ENCODE peak calls at places on chromosomes 16 and 17, in ten cellular contexts. U is RWPE1; X is omental fat pad; N is AG04450; K is dorsolateral prefrontal cortex; E is colonic mucosa; F is CD4-positive, alpha-beta T cell; D is stomach; L is NB4; J is foreskin fibroblast. Z is an unnamed sample.

GRCh38 chr17:64632606-64633005 is 29.5 kb downstream of the SMURF2 start:
- DNase-seq in U (no peak), X (no peak), N (no peak), K (no peak), E (no peak), F (no peak), D (no peak), L (no peak), J (peak), Z (no peak)

GRCh38 chr17:77862890-77863813 is 95.4 kb upstream of the TNRC6C start:
- DNase-seq in U (no peak), X (no peak), N (no peak), K (no peak), E (no peak), F (no peak), D (no peak), L (no peak), J (peak), Z (no peak)

GRCh38 chr16:1794221-1794871 is 841 bp upstream of the IGFALS start:
- DNase-seq in U (no peak), X (no peak), N (no peak), K (no peak), E (peak), F (no peak), D (peak), L (no peak), J (no peak), Z (no peak)

GRCh38 chr17:60157487-60158040 is 7.8 kb downstream of the CA4 start:
- DNase-seq in U (no peak), X (no peak), N (no peak), K (no peak), E (no peak), F (no peak), D (no peak), L (no peak), J (no peak), Z (no peak)

GRCh38 chr17:17700251-17700969 is 19.2 kb downstream of the RAI1 start:
- DNase-seq in U (no peak), X (no peak), N (no peak), K (no peak), E (peak), F (no peak), D (peak), L (no peak), J (no peak), Z (no peak)

GRCh38 chr17:76561799-76562268 is 22.0 kb downstream of the PRCD start:
- DNase-seq in U (no peak), X (no peak), N (no peak), K (no peak), E (no peak), F (no peak), D (no peak), L (no peak), J (peak), Z (no peak)

GRCh38 chr17:3835410-3836229 is 10.4 kb downstream of the NCBP3 start:
- DNase-seq in U (no peak), X (no peak), N (no peak), K (no peak), E (no peak), F (no peak), D (no peak), L (peak), J (peak), Z (no peak)

GRCh38 chr16:2030036-2030435 is 3.3 kb downstream of the NHERF2 start:
- DNase-seq in U (no peak), X (no peak), N (no peak), K (no peak), E (no peak), F (no peak), D (no peak), L (no peak), J (no peak), Z (no peak)

GRCh38 chr17:16875662-16876061 is 96.3 kb downstream of the TNFRSF13B start:
- DNase-seq in U (no peak), X (no peak), N (no peak), K (no peak), E (no peak), F (no peak), D (peak), L (no peak), J (no peak), Z (no peak)

GRCh38 chr16:85104147-85104546 is 8.1 kb downstream of the CIBAR2 start:
- DNase-seq in U (no peak), X (no peak), N (no peak), K (no peak), E (no peak), F (no peak), D (no peak), L (no peak), J (no peak), Z (no peak)

GRCh38 chr17:6257339-6257738 is 177.6 kb downstream of the AIPL1 start:
- DNase-seq in U (no peak), X (no peak), N (no peak), K (no peak), E (no peak), F (no peak), D (no peak), L (no peak), J (peak), Z (no peak)

GRCh38 chr16:67961551-67961957 is 6.9 kb downstream of the SLC12A4 start:
- DNase-seq in U (peak), X (no peak), N (no peak), K (no peak), E (peak), F (no peak), D (peak), L (no peak), J (no peak), Z (no peak)

GRCh38 chr17:47812146-47812920 is 9.3 kb downstream of the OSBPL7 start:
- DNase-seq in U (no peak), X (no peak), N (no peak), K (no peak), E (peak), F (no peak), D (no peak), L (no peak), J (no peak), Z (no peak)

GRCh38 chr17:19398301-19399181 is 11.6 kb upstream of the MFAP4 start:
- DNase-seq in U (peak), X (peak), N (no peak), K (no peak), E (peak), F (no peak), D (peak), L (peak), J (peak), Z (no peak)

GRCh38 chr16:21645261-21645721 is 7.1 kb downstream of the IGSF6 start:
- DNase-seq in U (no peak), X (no peak), N (no peak), K (no peak), E (no peak), F (peak), D (no peak), L (peak), J (no peak), Z (no peak)

GRCh38 chr16:19757026-19757425 is 39.0 kb downstream of the IQCK start:
- DNase-seq in U (no peak), X (no peak), N (no peak), K (no peak), E (no peak), F (no peak), D (no peak), L (no peak), J (no peak), Z (no peak)

GRCh38 chr17:37820313-37821024 is 75.6 kb upstream of the HNF1B start:
- DNase-seq in U (no peak), X (no peak), N (no peak), K (no peak), E (no peak), F (no peak), D (no peak), L (peak), J (no peak), Z (no peak)

GRCh38 chr16:84220851-84221250 is 19.0 kb downstream of the KCNG4 start:
- DNase-seq in U (no peak), X (no peak), N (no peak), K (no peak), E (no peak), F (no peak), D (no peak), L (no peak), J (peak), Z (no peak)

GRCh38 chr17:62065611-62066468 is 762 bp upstream of the MED13 start:
- DNase-seq in U (peak), X (peak), N (peak), K (peak), E (peak), F (peak), D (peak), L (peak), J (peak), Z (peak)

GRCh38 chr17:28421775-28422305 is 15.8 kb upstream of the SLC46A1 start:
- DNase-seq in U (no peak), X (no peak), N (no peak), K (no peak), E (no peak), F (no peak), D (no peak), L (no peak), J (no peak), Z (no peak)

GRCh38 chr16:610513-611381 is 20.0 kb upstream of the WFIKKN1 start:
- DNase-seq in U (peak), X (no peak), N (no peak), K (peak), E (peak), F (peak), D (peak), L (no peak), J (no peak), Z (peak)

GRCh38 chr16:69410285-69410990 is 14.0 kb upstream of the CYB5B start:
- DNase-seq in U (no peak), X (no peak), N (no peak), K (no peak), E (no peak), F (no peak), D (no peak), L (no peak), J (peak), Z (no peak)

GRCh38 chr17:78962345-78962983 is 17.3 kb downstream of the LGALS3BP start:
- DNase-seq in U (no peak), X (no peak), N (no peak), K (no peak), E (peak), F (no peak), D (peak), L (peak), J (peak), Z (no peak)

GRCh38 chr16:58264961-58265479 is 29.8 kb downstream of the PRSS54 start:
- DNase-seq in U (peak), X (no peak), N (peak), K (no peak), E (peak), F (no peak), D (no peak), L (peak), J (peak), Z (no peak)

GRCh38 chr16:12170103-12171025 is 193.8 kb downstream of the SNX29 start:
- DNase-seq in U (no peak), X (no peak), N (peak), K (peak), E (no peak), F (no peak), D (no peak), L (no peak), J (peak), Z (no peak)

GRCh38 chr17:17783121-17783824 is 53.5 kb downstream of the SREBF1 start:
- DNase-seq in U (peak), X (no peak), N (no peak), K (peak), E (peak), F (peak), D (peak), L (peak), J (peak), Z (no peak)

GRCh38 chr16:64545769-64546168 is 576.1 kb downstream of the CDH11 start:
- DNase-seq in U (peak), X (no peak), N (no peak), K (no peak), E (no peak), F (no peak), D (no peak), L (no peak), J (no peak), Z (no peak)

GRCh38 chr17:78873519-78874340 is 29.3 kb downstream of the CEP295NL start:
- DNase-seq in U (no peak), X (no peak), N (peak), K (peak), E (no peak), F (no peak), D (peak), L (no peak), J (peak), Z (no peak)

GRCh38 chr17:80991645-80992076 is at the start of gene CHMP6:
- DNase-seq in U (peak), X (peak), N (peak), K (peak), E (peak), F (peak), D (peak), L (peak), J (peak), Z (peak)

GRCh38 chr17:30196504-30196903 is 39.0 kb downstream of the SLC6A4 start:
- DNase-seq in U (no peak), X (no peak), N (no peak), K (no peak), E (no peak), F (no peak), D (no peak), L (peak), J (no peak), Z (no peak)

GRCh38 chr17:6641374-6641818 is 536 bp downstream of the TXNDC17 start:
- DNase-seq in U (peak), X (no peak), N (no peak), K (no peak), E (peak), F (no peak), D (no peak), L (no peak), J (no peak), Z (no peak)

GRCh38 chr16:17070882-17071592 is 399.7 kb downstream of the XYLT1 start:
- DNase-seq in U (peak), X (peak), N (no peak), K (peak), E (peak), F (peak), D (peak), L (peak), J (peak), Z (no peak)

GRCh38 chr17:48500435-48501426 is 30.1 kb downstream of the HOXB1 start:
- DNase-seq in U (no peak), X (no peak), N (no peak), K (no peak), E (no peak), F (no peak), D (no peak), L (no peak), J (peak), Z (no peak)

GRCh38 chr16:81708459-81709368 is 70.4 kb upstream of the PLCG2 start:
- DNase-seq in U (no peak), X (no peak), N (no peak), K (peak), E (peak), F (no peak), D (peak), L (no peak), J (no peak), Z (no peak)

GRCh38 chr16:66300037-66300436 is 66.5 kb upstream of the CDH5 start:
- DNase-seq in U (no peak), X (no peak), N (no peak), K (no peak), E (no peak), F (no peak), D (no peak), L (no peak), J (no peak), Z (no peak)

GRCh38 chr16:89044394-89045180 is 49.1 kb upstream of the ACSF3 start:
- DNase-seq in U (no peak), X (no peak), N (no peak), K (no peak), E (no peak), F (no peak), D (no peak), L (no peak), J (no peak), Z (no peak)

GRCh38 chr17:50165867-50166517 is at the start of gene SGCA:
- DNase-seq in U (no peak), X (no peak), N (no peak), K (no peak), E (no peak), F (no peak), D (no peak), L (no peak), J (peak), Z (no peak)

DNA sequence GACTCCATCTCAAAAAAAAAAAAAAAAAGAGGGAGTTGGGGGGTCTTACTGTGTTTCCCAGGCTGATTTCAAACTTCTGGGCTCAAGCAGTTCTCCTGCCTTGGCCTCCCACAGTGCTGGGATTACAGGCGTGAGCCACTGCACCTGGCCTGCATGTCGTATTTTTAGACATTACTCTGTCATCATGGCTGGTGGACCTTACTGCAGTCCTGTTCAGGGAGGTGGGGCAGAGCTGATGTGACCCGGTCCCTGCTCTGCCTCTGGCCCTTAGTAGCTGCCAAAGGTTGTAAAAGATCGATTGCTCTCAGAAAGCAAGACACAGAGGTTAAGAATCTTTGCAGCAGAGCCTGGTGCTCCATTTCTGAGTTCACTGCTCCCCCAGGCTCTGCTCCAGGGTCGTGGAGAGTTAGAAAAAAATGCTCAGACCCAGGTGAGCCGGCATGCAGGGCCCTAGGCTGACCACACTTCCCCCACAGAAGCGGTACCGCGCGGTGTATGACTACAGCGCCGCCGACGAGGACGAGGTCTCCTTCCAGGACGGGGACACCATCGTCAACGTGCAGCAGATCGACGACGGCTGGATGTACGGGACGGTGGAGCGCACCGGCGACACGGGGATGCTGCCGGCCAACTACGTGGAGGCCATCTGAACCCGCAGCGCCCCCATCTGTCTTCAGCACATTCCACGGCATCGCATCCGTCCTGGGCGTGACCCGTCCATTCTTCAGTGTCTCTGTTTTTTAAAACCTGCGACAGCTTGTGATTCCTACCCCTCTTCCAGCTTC is 7.1 kb upstream of the LASP1NB start:
- DNase-seq in U (no peak), X (no peak), N (no peak), K (no peak), E (no peak), F (no peak), D (peak), L (no peak), J (no peak), Z (no peak)
- TF ChIP-seq CTCF in U (no peak), X (no peak), N (no peak), K (no peak), E (no peak), F (no peak), D (no peak), L (peak), J (no peak), Z (peak)

DNA sequence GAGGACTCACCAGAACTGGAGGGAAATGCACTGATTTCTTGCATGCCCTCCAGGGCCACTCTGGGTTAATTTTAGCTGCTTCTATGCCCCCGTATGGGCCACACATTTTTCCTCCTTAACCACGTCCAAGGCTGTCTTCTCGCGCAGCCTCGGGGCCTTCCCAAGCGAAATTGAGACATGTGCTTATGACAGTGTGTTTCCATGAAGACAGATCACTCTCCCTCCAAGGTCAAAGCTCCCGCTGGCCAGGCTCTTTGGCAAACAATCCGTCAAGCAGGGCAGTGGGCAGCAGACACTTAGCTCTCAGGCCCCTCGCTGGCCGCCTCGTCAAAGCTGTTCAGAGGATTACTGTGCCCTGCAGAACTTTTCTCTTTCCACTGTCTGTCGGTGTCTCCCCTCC is 243.0 kb upstream of the N4BP1 start:
- DNase-seq in U (no peak), X (no peak), N (no peak), K (no peak), E (no peak), F (no peak), D (no peak), L (no peak), J (no peak), Z (no peak)
- TF ChIP-seq CTCF in U (no peak), X (no peak), N (no peak), K (no peak), E (no peak), F (no peak), D (no peak), L (no peak), J (no peak), Z (no peak)

GRCh38 chr17:69913241-69914015 is 161.6 kb upstream of the KCNJ16 start:
- DNase-seq in U (no peak), X (no peak), N (no peak), K (no peak), E (no peak), F (no peak), D (no peak), L (no peak), J (no peak), Z (no peak)
- TF ChIP-seq CTCF in U (no peak), X (no peak), N (no peak), K (no peak), E (no peak), F (no peak), D (no peak), L (no peak), J (no peak), Z (no peak)

GRCh38 chr17:74213897-74214386 is 571 bp downstream of the TTYH2 start:
- DNase-seq in U (no peak), X (no peak), N (no peak), K (no peak), E (peak), F (no peak), D (no peak), L (peak), J (no peak), Z (no peak)

GRCh38 chr17:74212262-74212912 is 984 bp upstream of the TTYH2 start:
- DNase-seq in U (peak), X (no peak), N (no peak), K (no peak), E (peak), F (no peak), D (no peak), L (peak), J (peak), Z (no peak)

GRCh38 chr17:74211929-74212261 is 1.5 kb upstream of the TTYH2 start:
- DNase-seq in U (no peak), X (no peak), N (no peak), K (no peak), E (no peak), F (no peak), D (no peak), L (no peak), J (peak), Z (no peak)

GRCh38 chr17:74214642-74215331 is 1.4 kb downstream of the TTYH2 start:
- DNase-seq in U (no peak), X (no peak), N (no peak), K (no peak), E (no peak), F (no peak), D (no peak), L (no peak), J (no peak), Z (no peak)

GRCh38 chr17:74212913-74213791 is at the start of gene TTYH2:
- DNase-seq in U (peak), X (peak), N (peak), K (peak), E (peak), F (peak), D (peak), L (peak), J (peak), Z (peak)
- TF ChIP-seq CTCF in U (peak), X (no peak), N (peak), K (peak), E (no peak), F (peak), D (no peak), L (peak), J (peak), Z (no peak)